ENCODE peak calls at places on chromosomes 13 and 19, in six cellular contexts. Y is gastrocnemius medialis, Q is vagina, O is K562, G is adrenal gland, I is Peyer's patch. B is an unnamed sample.

GRCh38 chr19:51361228-51361627 is 5.0 kb downstream of the ETFB start:
- DNase-seq in Y (no peak), I (no peak), O (no peak), G (peak), Q (no peak), B (no peak)

GRCh38 chr13:63446329-63446728 is 2030.7 kb upstream of the PCDH20 start:
- DNase-seq in G (no peak), I (no peak), Y (no peak), Q (no peak), O (no peak), B (no peak)

GRCh38 chr13:40672310-40673060 is 6.0 kb upstream of the FOXO1 start:
- DNase-seq in Y (no peak), Q (no peak), O (peak), I (no peak), G (no peak), B (peak)

GRCh38 chr13:44140146-44140545 is 233.5 kb upstream of the SERP2 start:
- DNase-seq in O (no peak), Y (no peak), G (no peak), I (peak), Q (no peak), B (no peak)

GRCh38 chr19:47240996-47241918 is 10.3 kb upstream of the BBC3 start:
- DNase-seq in I (peak), Q (no peak), Y (no peak), O (peak), G (peak), B (peak)

GRCh38 chr13:32150239-32150638 is 118.7 kb downstream of the FRY start:
- DNase-seq in O (no peak), G (no peak), Q (no peak), Y (no peak), I (no peak), B (no peak)

GRCh38 chr13:102657630-102658029 is 37.2 kb downstream of the METTL21C start:
- DNase-seq in I (no peak), O (no peak), G (no peak), Y (no peak), Q (no peak), B (no peak)

GRCh38 chr19:18850560-18851375 is 19.0 kb downstream of the UPF1 start:
- DNase-seq in G (no peak), I (no peak), O (no peak), Y (no peak), Q (no peak), B (no peak)

GRCh38 chr13:90830782-90831181 is 516.7 kb upstream of the MIR17HG start:
- DNase-seq in Q (no peak), Y (no peak), O (no peak), I (no peak), G (no peak), B (no peak)

GRCh38 chr13:52159159-52159982 is at the start of gene NEK3:
- DNase-seq in G (peak), I (peak), Y (peak), Q (no peak), O (peak), B (peak)

GRCh38 chr13:99555149-99555548 is 53.9 kb downstream of the TM9SF2 start:
- DNase-seq in O (no peak), Q (no peak), I (no peak), G (no peak), Y (no peak), B (no peak)

GRCh38 chr13:46896346-46897138 is at the start of gene HTR2A:
- DNase-seq in Q (no peak), I (peak), O (no peak), G (no peak), Y (no peak), B (no peak)

GRCh38 chr19:39166571-39167391 is 30.0 kb upstream of the NCCRP1 start:
- DNase-seq in G (peak), Y (no peak), O (no peak), Q (no peak), I (peak), B (no peak)

GRCh38 chr19:45568732-45569131 is 15.9 kb downstream of the OPA3 start:
- DNase-seq in G (no peak), Q (no peak), O (peak), I (peak), Y (peak), B (no peak)

GRCh38 chr19:45117167-45117594 is 24.2 kb downstream of the PPP1R37 start:
- DNase-seq in Q (no peak), Y (no peak), I (peak), G (no peak), O (peak), B (no peak)

GRCh38 chr13:73387318-73387717 is 328.5 kb downstream of the KLF5 start:
- DNase-seq in O (no peak), G (no peak), I (no peak), Q (no peak), Y (no peak), B (no peak)

GRCh38 chr13:46339035-46339666 is 47.9 kb downstream of the RUBCNL start:
- DNase-seq in O (no peak), Y (peak), Q (no peak), I (peak), G (peak), B (no peak)

GRCh38 chr19:831407-832369 is 4.1 kb downstream of the AZU1 start:
- DNase-seq in I (no peak), Y (no peak), Q (no peak), G (no peak), O (peak), B (no peak)

GRCh38 chr19:46975011-46975917 is 44.4 kb upstream of the NPAS1 start:
- DNase-seq in Q (no peak), I (no peak), O (no peak), G (no peak), Y (no peak), B (no peak)

GRCh38 chr19:46958542-46958941 is 61.1 kb upstream of the NPAS1 start:
- DNase-seq in I (no peak), Q (no peak), O (no peak), Y (no peak), G (no peak), B (no peak)

GRCh38 chr13:31160857-31161582 is 684 bp downstream of the HSPH1 start:
- DNase-seq in Q (no peak), O (peak), Y (peak), I (peak), G (peak), B (no peak)

GRCh38 chr19:18660051-18660910 is 23.2 kb upstream of the CRTC1 start:
- DNase-seq in G (peak), Y (peak), I (peak), O (peak), Q (no peak), B (peak)

GRCh38 chr19:55679343-55680257 is 4.6 kb downstream of the EPN1 start:
- DNase-seq in I (no peak), G (no peak), O (no peak), Q (no peak), Y (no peak), B (peak)

GRCh38 chr13:99864627-99864990 is 107.0 kb downstream of the ZIC5 start:
- DNase-seq in Q (no peak), O (no peak), I (no peak), G (no peak), Y (no peak), B (no peak)

GRCh38 chr13:21997726-21998125 is 326.9 kb downstream of the FGF9 start:
- DNase-seq in Y (no peak), Q (no peak), O (no peak), I (no peak), G (no peak), B (no peak)

GRCh38 chr13:73096173-73097117 is 37.6 kb downstream of the KLF5 start:
- DNase-seq in Q (no peak), O (peak), Y (no peak), G (no peak), I (no peak), B (no peak)

GRCh38 chr19:33309826-33310225 is 7.5 kb upstream of the CEBPA start:
- DNase-seq in Y (no peak), G (no peak), Q (no peak), O (no peak), I (peak), B (no peak)

GRCh38 chr13:27229642-27230041 is 21.7 kb upstream of the RPL21 start:
- DNase-seq in Y (no peak), I (no peak), Q (no peak), O (no peak), G (no peak), B (no peak)

GRCh38 chr13:48012668-48013067 is 11.6 kb upstream of the SUCLA2 start:
- DNase-seq in Q (no peak), I (no peak), G (no peak), Y (no peak), O (no peak), B (no peak)

GRCh38 chr19:2117215-2117960 is 20.7 kb downstream of the IZUMO4 start:
- DNase-seq in Q (no peak), I (no peak), G (no peak), O (no peak), Y (no peak), B (no peak)
- TF ChIP-seq POLR2A in Q (no peak), I (no peak), G (no peak), O (no peak), Y (no peak), B (no peak)

DNA sequence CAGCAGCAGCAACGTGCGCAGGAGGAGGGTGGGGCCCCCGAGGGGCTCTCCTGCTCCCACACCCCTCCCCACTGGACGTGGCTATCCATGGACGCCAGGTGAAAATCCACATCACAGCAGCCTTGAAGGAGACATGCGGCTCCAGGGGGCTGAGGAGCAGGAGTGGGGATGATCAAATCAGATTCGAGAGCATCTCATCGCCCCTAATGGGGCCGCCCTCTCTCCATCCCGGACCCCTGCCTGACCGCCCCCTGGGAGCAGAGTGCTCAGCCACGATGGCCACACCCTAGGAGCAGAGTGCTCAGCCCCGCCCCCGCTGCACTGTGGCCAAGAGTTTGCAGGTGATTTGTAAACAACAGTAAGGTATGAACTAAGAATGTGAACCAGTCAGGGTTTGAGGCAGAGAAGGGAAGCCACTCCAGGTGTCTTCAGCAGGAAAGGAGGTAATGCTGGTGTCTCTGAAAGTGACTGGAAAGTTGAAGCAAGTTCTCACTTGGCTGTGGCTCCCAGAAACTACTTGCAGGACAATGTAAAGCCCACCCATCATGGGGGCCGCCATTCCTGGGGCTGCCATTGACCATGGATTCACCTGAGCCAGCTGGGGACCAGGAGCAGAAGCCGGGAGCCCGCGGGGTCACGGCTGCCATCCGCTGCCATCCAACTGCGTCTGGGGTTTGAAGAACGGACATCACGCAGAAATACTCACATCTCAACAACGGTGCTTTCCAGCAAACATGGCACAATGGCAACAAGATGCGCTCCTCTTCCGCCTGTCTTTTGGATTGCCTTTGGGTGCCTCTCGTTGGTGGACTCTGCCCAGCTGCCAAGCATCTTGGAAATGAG is 71.8 kb downstream of the SPACA7 start:
- DNase-seq in O (no peak), G (no peak), Y (no peak), I (peak), Q (peak), B (no peak)
- TF ChIP-seq POLR2A in O (no peak), G (no peak), Y (no peak), I (no peak), Q (no peak), B (no peak)

GRCh38 chr19:48836089-48837017 is at the start of gene HSD17B14:
- DNase-seq in Q (no peak), I (peak), O (peak), G (peak), Y (no peak), B (no peak)
- TF ChIP-seq POLR2A in Q (no peak), I (no peak), O (no peak), G (no peak), Y (no peak), B (no peak)

DNA sequence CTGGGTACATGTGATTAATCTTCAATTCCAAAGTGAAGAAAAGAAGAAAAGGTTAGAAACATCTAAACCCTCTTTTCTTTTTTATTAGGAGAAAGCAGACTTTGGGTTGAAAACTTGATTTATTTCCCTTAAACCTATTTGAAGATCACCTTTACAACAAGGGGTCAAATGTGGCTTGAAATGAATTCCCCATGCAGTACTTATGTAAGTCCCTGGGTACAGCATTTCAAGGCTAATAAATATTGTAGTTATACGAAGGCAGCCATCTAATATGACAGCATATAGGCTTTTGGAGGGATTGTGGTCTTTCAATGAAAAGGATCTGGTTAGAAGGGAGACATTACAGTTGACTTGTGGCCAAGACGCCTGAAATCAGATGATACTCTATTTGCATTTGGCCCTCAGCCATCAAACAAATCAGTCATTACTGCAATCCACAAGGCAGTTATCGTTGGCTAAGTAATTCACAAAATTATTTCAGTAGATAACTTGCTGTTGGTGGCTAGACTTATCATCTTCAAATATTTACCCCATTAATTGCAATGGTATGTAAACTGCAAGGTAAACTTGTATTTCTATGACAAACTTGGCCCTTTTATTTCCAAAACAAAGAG is 242.7 kb downstream of the DCLK1 start:
- DNase-seq in I (no peak), O (no peak), Q (no peak), Y (no peak), G (no peak), B (no peak)
- TF ChIP-seq POLR2A in I (no peak), O (no peak), Q (no peak), Y (no peak), G (no peak), B (no peak)

GRCh38 chr19:35030257-35031071 is at the start of gene SCN1B:
- DNase-seq in Y (peak), G (peak), O (peak), Q (no peak), I (peak), B (peak)
- TF ChIP-seq POLR2A in Y (peak), G (no peak), O (no peak), Q (no peak), I (no peak), B (no peak)

GRCh38 chr13:110388141-110388943 is 81.3 kb downstream of the COL4A2 start:
- DNase-seq in Y (no peak), O (no peak), Q (no peak), G (no peak), I (no peak), B (no peak)
- TF ChIP-seq POLR2A in Y (no peak), O (no peak), Q (no peak), G (no peak), I (no peak), B (no peak)

DNA sequence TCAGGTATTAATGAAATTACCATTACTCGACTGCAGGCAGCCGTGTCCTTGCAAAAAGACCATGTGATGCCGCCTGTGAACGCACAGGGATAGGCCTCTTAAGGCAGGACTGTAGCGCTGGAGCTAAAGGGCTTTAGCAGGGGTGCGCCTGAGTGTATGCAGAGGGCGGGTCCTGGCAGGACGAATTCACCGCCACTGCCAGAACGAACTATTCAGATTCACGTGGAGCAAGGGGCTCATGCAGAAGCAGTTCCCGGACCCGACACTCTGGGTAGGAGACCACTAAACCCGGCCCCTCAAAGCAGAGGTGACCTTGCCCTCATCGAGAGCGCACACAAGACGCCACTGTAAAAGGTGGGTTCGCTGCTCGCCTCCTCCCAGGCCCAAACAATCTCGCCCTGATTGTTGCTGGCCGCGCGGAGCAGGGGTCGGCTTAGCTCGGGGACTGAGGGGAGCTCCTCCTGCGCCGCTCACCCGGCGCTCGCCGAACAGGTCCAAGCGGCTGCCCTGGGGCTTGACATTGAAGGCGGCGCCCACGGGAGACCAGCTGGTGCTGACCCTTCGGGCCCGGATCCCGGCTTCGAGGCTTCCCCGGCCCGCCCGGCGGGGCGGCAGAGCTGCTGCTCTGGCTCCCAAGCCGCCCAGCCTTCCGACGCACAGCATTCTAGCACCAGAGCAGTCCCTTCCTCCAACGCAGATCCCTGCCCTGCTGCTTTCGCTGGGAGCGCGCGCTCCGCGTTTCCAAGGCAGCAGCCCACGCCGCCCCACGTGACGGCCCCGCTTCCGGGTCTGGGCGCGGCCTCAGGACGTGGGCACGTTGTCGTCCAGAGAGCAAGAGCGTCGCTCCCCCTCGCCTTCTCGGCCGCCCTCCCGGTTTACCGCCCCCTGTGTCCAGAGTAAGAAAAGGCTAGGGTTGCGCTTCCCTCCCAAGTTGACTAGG is at the start of gene MIPEP:
- DNase-seq in G (peak), Q (no peak), I (peak), Y (peak), O (peak), B (peak)
- TF ChIP-seq POLR2A in G (peak), Q (no peak), I (peak), Y (peak), O (peak), B (peak)